ENCODE peak calls at places on chromosome 11, in four cellular contexts. V, Q, G and P are unnamed samples.

GRCh38 chr11:47356998-47357329 is 4.5 kb upstream of the MYBPC3 start:
- DNase-seq in V (no peak), Q (no peak), G (no peak), P (no peak)

GRCh38 chr11:124402326-124402922 is 3.6 kb upstream of the OR8B3 start:
- DNase-seq in V (no peak), Q (peak; percentile 67), G (peak; percentile 33), P (peak; percentile 89)

GRCh38 chr11:44008698-44009097 is 39.1 kb upstream of the ACCSL start:
- DNase-seq in V (no peak), Q (no peak), G (no peak), P (no peak)

GRCh38 chr11:113393501-113393985 is 6.0 kb downstream of the ANKK1 start:
- DNase-seq in V (no peak), Q (no peak), G (no peak), P (no peak)

GRCh38 chr11:126607374-126607773 is 251.9 kb downstream of the ST3GAL4 start:
- DNase-seq in V (no peak), Q (peak; percentile 5), G (peak; percentile 11), P (peak; percentile 71)

GRCh38 chr11:68146704-68147474 is 25.7 kb upstream of the CHKA start:
- DNase-seq in V (peak; percentile 88), Q (peak; percentile 52), G (no peak), P (peak; percentile 26)

GRCh38 chr11:79363861-79364378 is 76.9 kb downstream of the TENM4 start:
- DNase-seq in V (no peak), Q (no peak), G (no peak), P (no peak)

GRCh38 chr11:94897330-94897768 is 76.0 kb downstream of the CWC15 start:
- DNase-seq in V (no peak), Q (peak; percentile 61), G (no peak), P (peak; percentile 64)

GRCh38 chr11:71086687-71087258 is 165.6 kb downstream of the SHANK2 start:
- DNase-seq in V (no peak), Q (no peak), G (no peak), P (peak; percentile 32)

GRCh38 chr11:72778535-72779494 is 15.0 kb downstream of the STARD10 start:
- DNase-seq in V (peak; percentile 66), Q (no peak), G (no peak), P (no peak)

GRCh38 chr11:69705901-69706787 is 2.3 kb upstream of the FGF19 start:
- DNase-seq in V (no peak), Q (no peak), G (no peak), P (no peak)

GRCh38 chr11:82765466-82766034 is 31.9 kb upstream of the FAM181B start:
- DNase-seq in V (peak; percentile 48), Q (no peak), G (no peak), P (no peak)

GRCh38 chr11:73195191-73196007 is 22.7 kb upstream of the P2RY2 start:
- DNase-seq in V (no peak), Q (no peak), G (no peak), P (peak; percentile 67)

GRCh38 chr11:119363874-119364590 is 17.5 kb downstream of the USP2 start:
- DNase-seq in V (peak; percentile 66), Q (peak; percentile 39), G (peak; percentile 71), P (no peak)

GRCh38 chr11:26842883-26843282 is 121.0 kb upstream of the SLC5A12 start:
- DNase-seq in V (no peak), Q (no peak), G (no peak), P (no peak)

GRCh38 chr11:76228122-76229000 is 22.1 kb upstream of the WNT11 start:
- DNase-seq in V (peak; percentile 38), Q (no peak), G (no peak), P (no peak)

GRCh38 chr11:85791326-85791990 is 19.5 kb downstream of the SYTL2 start:
- DNase-seq in V (no peak), Q (no peak), G (no peak), P (no peak)

GRCh38 chr11:46769636-46770221 is 50.7 kb downstream of the F2 start:
- DNase-seq in V (no peak), Q (no peak), G (no peak), P (no peak)

GRCh38 chr11:74577624-74578396 is 14.6 kb upstream of the POLD3 start:
- DNase-seq in V (no peak), Q (no peak), G (no peak), P (no peak)

GRCh38 chr11:33000181-33000580 is 15.5 kb upstream of the DEPDC7 start:
- DNase-seq in V (no peak), Q (peak; percentile 60), G (no peak), P (peak; percentile 73)

GRCh38 chr11:41879186-41879738 is 419.8 kb upstream of the LRRC4C start:
- DNase-seq in V (no peak), Q (no peak), G (no peak), P (no peak)

GRCh38 chr11:34250732-34251639 is 106.8 kb downstream of the ABTB2 start:
- DNase-seq in V (peak; percentile 69), Q (peak; percentile 20), G (peak; percentile 70), P (peak; percentile 60)

GRCh38 chr11:2746401-2747230 is 46.8 kb upstream of the KCNQ1OT1 start:
- DNase-seq in V (peak; percentile 27), Q (no peak), G (no peak), P (no peak)

GRCh38 chr11:119506436-119506835 is 83.5 kb upstream of the THY1 start:
- DNase-seq in V (no peak), Q (no peak), G (no peak), P (no peak)

GRCh38 chr11:16632295-16633200 is 105.9 kb upstream of the C11orf58 start:
- DNase-seq in V (peak; percentile 20), Q (peak; percentile 8), G (no peak), P (peak; percentile 46)